ENCODE peak calls at places on chromosomes 13 and 19, in ten cellular contexts. One of them, this sample, is unnamed. For H3K4me1 and H3K36me3, the result is how much of the 10 kb centered on the place peaks cover.

GRCh38 chr13:46751811-46752635 is 44.9 kb downstream of the ESD start:
- DNase-seq in tibial artery: no peak
- DNase-seq in thoracic aorta: no peak
- DNase-seq in transverse colon: no peak
- DNase-seq in osteoblast: no peak
- DNase-seq in esophagus squamous epithelium: no peak
- DNase-seq in SK-N-SH: no peak
- DNase-seq in fibroblast of lung: no peak
- DNase-seq in heart right ventricle: no peak
- DNase-seq in psoas muscle: no peak
- DNase-seq in this sample: no peak

GRCh38 chr19:2026770-2027169 is 11.3 kb upstream of the BTBD2 start:
- DNase-seq in psoas muscle: no peak
- DNase-seq in osteoblast: peak
- DNase-seq in tibial artery: no peak
- DNase-seq in thoracic aorta: no peak
- DNase-seq in SK-N-SH: no peak
- DNase-seq in transverse colon: peak
- DNase-seq in heart right ventricle: no peak
- DNase-seq in esophagus squamous epithelium: no peak
- DNase-seq in fibroblast of lung: no peak
- DNase-seq in this sample: no peak

GRCh38 chr19:3359850-3360493 is 6.4 kb upstream of the NFIC start:
- DNase-seq in thoracic aorta: no peak
- DNase-seq in fibroblast of lung: no peak
- DNase-seq in esophagus squamous epithelium: no peak
- DNase-seq in tibial artery: no peak
- DNase-seq in heart right ventricle: no peak
- DNase-seq in transverse colon: no peak
- DNase-seq in osteoblast: peak
- DNase-seq in psoas muscle: no peak
- DNase-seq in SK-N-SH: peak
- DNase-seq in this sample: no peak

GRCh38 chr19:17394891-17395415 is 957 bp upstream of the CCDC194 start:
- DNase-seq in esophagus squamous epithelium: no peak
- DNase-seq in heart right ventricle: peak
- DNase-seq in SK-N-SH: peak
- DNase-seq in osteoblast: peak
- DNase-seq in fibroblast of lung: peak
- DNase-seq in thoracic aorta: no peak
- DNase-seq in psoas muscle: peak
- DNase-seq in tibial artery: no peak
- DNase-seq in transverse colon: peak
- DNase-seq in this sample: no peak

GRCh38 chr19:18156841-18157464 is 4.0 kb downstream of the PIK3R2 start:
- DNase-seq in tibial artery: peak
- DNase-seq in heart right ventricle: peak
- DNase-seq in fibroblast of lung: peak
- DNase-seq in SK-N-SH: peak
- DNase-seq in thoracic aorta: no peak
- DNase-seq in esophagus squamous epithelium: no peak
- DNase-seq in psoas muscle: peak
- DNase-seq in transverse colon: peak
- DNase-seq in osteoblast: peak
- DNase-seq in this sample: peak

GRCh38 chr19:4064551-4065260 is 2.0 kb downstream of the ZBTB7A start:
- DNase-seq in esophagus squamous epithelium: no peak
- DNase-seq in tibial artery: no peak
- DNase-seq in fibroblast of lung: peak
- DNase-seq in heart right ventricle: peak
- DNase-seq in thoracic aorta: no peak
- DNase-seq in psoas muscle: peak
- DNase-seq in SK-N-SH: peak
- DNase-seq in transverse colon: peak
- DNase-seq in osteoblast: peak
- DNase-seq in this sample: peak

GRCh38 chr13:22232186-22232585 is 561.3 kb downstream of the FGF9 start:
- DNase-seq in fibroblast of lung: no peak
- DNase-seq in SK-N-SH: no peak
- DNase-seq in tibial artery: no peak
- DNase-seq in thoracic aorta: no peak
- DNase-seq in transverse colon: no peak
- DNase-seq in psoas muscle: no peak
- DNase-seq in heart right ventricle: no peak
- DNase-seq in osteoblast: no peak
- DNase-seq in esophagus squamous epithelium: no peak
- DNase-seq in this sample: no peak

GRCh38 chr19:411723-412355 is 2.9 kb upstream of the C2CD4C start:
- DNase-seq in fibroblast of lung: no peak
- DNase-seq in tibial artery: no peak
- DNase-seq in transverse colon: no peak
- DNase-seq in heart right ventricle: no peak
- DNase-seq in psoas muscle: peak
- DNase-seq in SK-N-SH: no peak
- DNase-seq in thoracic aorta: no peak
- DNase-seq in osteoblast: peak
- DNase-seq in esophagus squamous epithelium: no peak
- DNase-seq in this sample: no peak

GRCh38 chr19:14563989-14564650 is 7.7 kb downstream of the NDUFB7 start:
- DNase-seq in SK-N-SH: peak
- DNase-seq in thoracic aorta: no peak
- DNase-seq in heart right ventricle: no peak
- DNase-seq in tibial artery: no peak
- DNase-seq in fibroblast of lung: no peak
- DNase-seq in osteoblast: no peak
- DNase-seq in psoas muscle: peak
- DNase-seq in esophagus squamous epithelium: no peak
- DNase-seq in transverse colon: no peak
- DNase-seq in this sample: peak

GRCh38 chr13:85314686-85315085 is 484.5 kb downstream of the SLITRK6 start:
- DNase-seq in SK-N-SH: no peak
- DNase-seq in osteoblast: no peak
- DNase-seq in psoas muscle: no peak
- DNase-seq in fibroblast of lung: no peak
- DNase-seq in transverse colon: no peak
- DNase-seq in esophagus squamous epithelium: no peak
- DNase-seq in heart right ventricle: no peak
- DNase-seq in tibial artery: no peak
- DNase-seq in thoracic aorta: no peak
- DNase-seq in this sample: no peak

GRCh38 chr19:15264061-15264932 is 32.0 kb upstream of the EPHX3 start:
- DNase-seq in SK-N-SH: peak
- DNase-seq in esophagus squamous epithelium: no peak
- DNase-seq in thoracic aorta: no peak
- DNase-seq in tibial artery: peak
- DNase-seq in psoas muscle: peak
- DNase-seq in osteoblast: peak
- DNase-seq in transverse colon: peak
- DNase-seq in fibroblast of lung: peak
- DNase-seq in heart right ventricle: peak
- DNase-seq in this sample: no peak

GRCh38 chr13:99224019-99224418 is 23.4 kb downstream of the UBAC2 start:
- DNase-seq in tibial artery: no peak
- DNase-seq in SK-N-SH: no peak
- DNase-seq in fibroblast of lung: no peak
- DNase-seq in osteoblast: no peak
- DNase-seq in psoas muscle: no peak
- DNase-seq in esophagus squamous epithelium: no peak
- DNase-seq in heart right ventricle: no peak
- DNase-seq in thoracic aorta: no peak
- DNase-seq in transverse colon: no peak
- DNase-seq in this sample: no peak

GRCh38 chr19:40662925-40663711 is 27.3 kb downstream of the NUMBL start:
- DNase-seq in fibroblast of lung: peak
- DNase-seq in SK-N-SH: peak
- DNase-seq in osteoblast: peak
- DNase-seq in heart right ventricle: peak
- DNase-seq in esophagus squamous epithelium: peak
- DNase-seq in tibial artery: peak
- DNase-seq in transverse colon: peak
- DNase-seq in thoracic aorta: peak
- DNase-seq in psoas muscle: peak
- DNase-seq in this sample: peak
- TF ChIP-seq CTCF in fibroblast of lung: no peak
- TF ChIP-seq CTCF in SK-N-SH: no peak
- TF ChIP-seq CTCF in osteoblast: peak
- TF ChIP-seq CTCF in heart right ventricle: peak
- TF ChIP-seq CTCF in esophagus squamous epithelium: peak
- TF ChIP-seq CTCF in tibial artery: peak
- TF ChIP-seq CTCF in transverse colon: peak
- TF ChIP-seq CTCF in thoracic aorta: peak
- TF ChIP-seq CTCF in psoas muscle: no peak
- TF ChIP-seq CTCF in this sample: peak

DNA sequence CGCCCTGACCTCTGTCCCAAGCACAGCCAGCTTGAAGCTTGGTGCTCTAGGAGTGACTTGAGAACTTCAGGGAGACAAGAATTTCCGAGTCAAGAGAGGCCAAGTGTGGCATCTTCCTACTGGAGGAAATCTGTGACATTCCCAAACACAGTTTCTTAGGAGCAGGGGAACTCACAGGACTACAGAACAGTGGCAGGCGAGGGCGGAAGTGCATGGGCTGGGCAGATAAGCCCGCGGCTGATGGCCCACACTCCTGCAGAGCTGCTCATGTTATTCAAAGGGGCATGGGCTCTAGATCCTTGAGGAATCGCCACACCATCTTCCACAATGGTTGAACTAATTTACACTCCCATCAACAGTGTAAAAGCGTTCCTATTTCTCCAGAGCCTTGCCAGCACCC is 168.8 kb downstream of the KATNAL1 start:
- DNase-seq in fibroblast of lung: no peak
- DNase-seq in thoracic aorta: no peak
- DNase-seq in heart right ventricle: no peak
- DNase-seq in transverse colon: no peak
- DNase-seq in tibial artery: no peak
- DNase-seq in esophagus squamous epithelium: no peak
- DNase-seq in psoas muscle: no peak
- DNase-seq in osteoblast: no peak
- DNase-seq in SK-N-SH: no peak
- DNase-seq in this sample: no peak
- H3K4me1 ChIP-seq in fibroblast of lung: under half
- H3K4me1 ChIP-seq in thoracic aorta: under half
- H3K4me1 ChIP-seq in heart right ventricle: under half
- H3K4me1 ChIP-seq in transverse colon: under half
- H3K4me1 ChIP-seq in tibial artery: under half
- H3K4me1 ChIP-seq in esophagus squamous epithelium: under half
- H3K4me1 ChIP-seq in psoas muscle: under half
- H3K4me1 ChIP-seq in osteoblast: under half
- H3K4me1 ChIP-seq in SK-N-SH: under half
- H3K4me1 ChIP-seq in this sample: under half

GRCh38 chr13:40803316-40803715 is 13.9 kb downstream of the SLC25A15 start:
- DNase-seq in transverse colon: no peak
- DNase-seq in SK-N-SH: no peak
- DNase-seq in fibroblast of lung: no peak
- DNase-seq in osteoblast: no peak
- DNase-seq in esophagus squamous epithelium: no peak
- DNase-seq in psoas muscle: no peak
- DNase-seq in tibial artery: no peak
- DNase-seq in thoracic aorta: no peak
- DNase-seq in heart right ventricle: no peak
- DNase-seq in this sample: no peak

GRCh38 chr13:40800559-40800958 is 11.1 kb downstream of the SLC25A15 start:
- DNase-seq in thoracic aorta: no peak
- DNase-seq in transverse colon: no peak
- DNase-seq in fibroblast of lung: no peak
- DNase-seq in tibial artery: no peak
- DNase-seq in esophagus squamous epithelium: no peak
- DNase-seq in SK-N-SH: no peak
- DNase-seq in heart right ventricle: no peak
- DNase-seq in psoas muscle: no peak
- DNase-seq in osteoblast: peak
- DNase-seq in this sample: no peak

GRCh38 chr13:40798380-40798779 is 9.0 kb downstream of the SLC25A15 start:
- DNase-seq in tibial artery: no peak
- DNase-seq in transverse colon: no peak
- DNase-seq in osteoblast: peak
- DNase-seq in esophagus squamous epithelium: no peak
- DNase-seq in psoas muscle: no peak
- DNase-seq in SK-N-SH: no peak
- DNase-seq in heart right ventricle: no peak
- DNase-seq in fibroblast of lung: no peak
- DNase-seq in thoracic aorta: no peak
- DNase-seq in this sample: no peak

GRCh38 chr13:40799508-40799907 is 10.1 kb downstream of the SLC25A15 start:
- DNase-seq in transverse colon: no peak
- DNase-seq in thoracic aorta: no peak
- DNase-seq in SK-N-SH: no peak
- DNase-seq in tibial artery: no peak
- DNase-seq in esophagus squamous epithelium: no peak
- DNase-seq in fibroblast of lung: no peak
- DNase-seq in osteoblast: no peak
- DNase-seq in psoas muscle: no peak
- DNase-seq in heart right ventricle: no peak
- DNase-seq in this sample: no peak

GRCh38 chr13:40801255-40802217 is 12.1 kb downstream of the SLC25A15 start:
- DNase-seq in esophagus squamous epithelium: no peak
- DNase-seq in SK-N-SH: no peak
- DNase-seq in thoracic aorta: no peak
- DNase-seq in osteoblast: peak
- DNase-seq in psoas muscle: no peak
- DNase-seq in heart right ventricle: no peak
- DNase-seq in fibroblast of lung: no peak
- DNase-seq in tibial artery: no peak
- DNase-seq in transverse colon: peak
- DNase-seq in this sample: no peak
- H3K36me3 ChIP-seq in esophagus squamous epithelium: under half
- H3K36me3 ChIP-seq in SK-N-SH: under half
- H3K36me3 ChIP-seq in thoracic aorta: under half
- H3K36me3 ChIP-seq in osteoblast: under half
- H3K36me3 ChIP-seq in psoas muscle: half or more
- H3K36me3 ChIP-seq in heart right ventricle: under half
- H3K36me3 ChIP-seq in fibroblast of lung: under half
- H3K36me3 ChIP-seq in tibial artery: under half
- H3K36me3 ChIP-seq in transverse colon: under half
- H3K36me3 ChIP-seq in this sample: under half

DNA sequence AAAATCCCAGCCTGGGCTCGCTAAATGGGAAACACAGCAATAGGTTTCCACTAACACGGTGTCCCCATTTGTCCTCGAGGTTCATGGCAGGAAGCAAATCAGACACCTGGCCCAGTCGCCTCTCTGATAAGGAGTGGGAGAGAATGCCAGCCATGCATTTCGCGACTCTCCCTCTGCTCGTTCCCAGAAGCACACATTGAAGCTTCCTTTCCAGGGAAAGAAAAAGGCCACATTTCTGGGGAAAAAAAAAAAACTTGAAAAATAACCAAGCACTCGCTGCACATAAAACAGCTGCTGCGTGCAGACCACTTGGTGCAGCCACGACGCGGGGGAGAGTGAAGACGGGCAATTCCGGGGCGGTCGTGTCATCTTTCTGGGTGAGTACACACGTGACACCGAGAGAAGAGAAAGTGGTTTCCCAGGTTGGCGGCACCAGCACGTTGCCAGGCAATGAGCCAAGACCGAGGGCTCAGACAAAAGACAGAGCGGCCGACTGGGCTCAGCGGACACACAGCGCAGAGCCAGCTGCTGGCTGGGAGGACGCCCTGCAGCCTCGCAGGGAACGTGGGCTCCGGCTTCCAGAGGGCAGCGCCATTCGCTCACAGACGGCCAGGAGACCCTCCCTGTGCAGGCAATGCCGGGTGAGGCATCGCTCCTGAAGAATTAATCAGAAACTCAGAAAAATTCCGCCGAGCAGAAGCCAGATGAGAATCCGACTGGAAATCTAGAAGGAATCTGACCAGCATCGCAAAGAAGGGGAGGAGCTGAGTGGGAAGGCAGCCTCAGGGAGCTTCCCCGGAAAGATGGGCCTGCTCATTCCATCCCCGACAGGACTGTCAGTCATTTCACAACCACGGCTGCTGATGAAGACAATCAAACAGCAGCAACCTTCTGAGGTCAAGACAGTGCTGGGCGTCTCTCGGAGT is 83.2 kb upstream of the IRS2 start:
- DNase-seq in heart right ventricle: peak
- DNase-seq in esophagus squamous epithelium: no peak
- DNase-seq in SK-N-SH: peak
- DNase-seq in thoracic aorta: peak
- DNase-seq in psoas muscle: peak
- DNase-seq in osteoblast: no peak
- DNase-seq in transverse colon: peak
- DNase-seq in fibroblast of lung: peak
- DNase-seq in tibial artery: peak
- DNase-seq in this sample: no peak
- TF ChIP-seq CTCF in heart right ventricle: no peak
- TF ChIP-seq CTCF in esophagus squamous epithelium: no peak
- TF ChIP-seq CTCF in SK-N-SH: peak
- TF ChIP-seq CTCF in thoracic aorta: peak
- TF ChIP-seq CTCF in psoas muscle: no peak
- TF ChIP-seq CTCF in osteoblast: peak
- TF ChIP-seq CTCF in transverse colon: no peak
- TF ChIP-seq CTCF in fibroblast of lung: peak
- TF ChIP-seq CTCF in tibial artery: no peak
- TF ChIP-seq CTCF in this sample: peak

This sample was measured in RWPE2.